ENCODE peak calls at places on chromosome 20, in four cellular contexts. L, U, T and V are unnamed samples.

GRCh38 chr20:8213831-8214587 is 81.9 kb downstream of the PLCB1 start:
- DNase-seq in L (no peak), U (peak), T (no peak), V (no peak)

GRCh38 chr20:2800590-2801458 is at the start of gene CPXM1:
- DNase-seq in L (no peak), U (no peak), T (no peak), V (peak)

GRCh38 chr20:5504061-5504739 is 187.4 kb upstream of the PROKR2 start:
- DNase-seq in L (peak), U (no peak), T (peak), V (no peak)

GRCh38 chr20:50066161-50066834 is 46.7 kb downstream of the UBE2V1 start:
- DNase-seq in L (no peak), U (no peak), T (no peak), V (no peak)

GRCh38 chr20:53001502-53002301 is 29.5 kb downstream of the TSHZ2 start:
- DNase-seq in L (no peak), U (peak), T (no peak), V (no peak)

GRCh38 chr20:35768731-35769664 is 2.8 kb upstream of the PHF20 start:
- DNase-seq in L (peak), U (peak), T (peak), V (peak)

GRCh38 chr20:4866429-4866828 is 134.9 kb downstream of the SLC23A2 start:
- DNase-seq in L (no peak), U (no peak), T (no peak), V (no peak)

GRCh38 chr20:19735446-19735845 is 22.6 kb upstream of the RIN2 start:
- DNase-seq in L (peak), U (peak), T (peak), V (no peak)

GRCh38 chr20:43926691-43927090 is 12.0 kb downstream of the TOX2 start:
- DNase-seq in L (no peak), U (no peak), T (no peak), V (no peak)

GRCh38 chr20:17835941-17836861 is 132.4 kb downstream of the SNX5 start:
- DNase-seq in L (peak), U (no peak), T (no peak), V (no peak)

GRCh38 chr20:38007526-38007925 is 25.7 kb downstream of the TTI1 start:
- DNase-seq in L (no peak), U (no peak), T (no peak), V (no peak)

GRCh38 chr20:59636791-59637370 is 32.5 kb downstream of the PHACTR3 start:
- DNase-seq in L (no peak), U (no peak), T (no peak), V (no peak)

GRCh38 chr20:2365666-2366065 is 15.0 kb upstream of the TGM6 start:
- DNase-seq in L (no peak), U (no peak), T (no peak), V (no peak)

GRCh38 chr20:38730167-38730988 is 6.1 kb downstream of the SLC32A1 start:
- DNase-seq in L (no peak), U (no peak), T (no peak), V (no peak)

GRCh38 chr20:36885355-36885754 is 9.4 kb downstream of the TLDC2 start:
- DNase-seq in L (no peak), U (no peak), T (no peak), V (no peak)

GRCh38 chr20:14816471-14816870 is 479.1 kb upstream of the FLRT3 start:
- DNase-seq in L (no peak), U (no peak), T (no peak), V (no peak)

GRCh38 chr20:59508729-59509128 is 95.6 kb upstream of the PHACTR3 start:
- DNase-seq in L (no peak), U (no peak), T (no peak), V (no peak)

GRCh38 chr20:24838551-24839530 is 110.2 kb upstream of the CST7 start:
- DNase-seq in L (no peak), U (peak), T (no peak), V (no peak)

GRCh38 chr20:43916875-43917371 is 2.3 kb downstream of the TOX2 start:
- DNase-seq in L (no peak), U (peak), T (no peak), V (no peak)

GRCh38 chr20:45545754-45546453 is 1.3 kb downstream of the EPPIN start:
- DNase-seq in L (no peak), U (no peak), T (no peak), V (no peak)

GRCh38 chr20:61982951-61983315 is 82.7 kb downstream of the TAF4 start:
- DNase-seq in L (no peak), U (no peak), T (no peak), V (no peak)

GRCh38 chr20:61982240-61982950 is 83.3 kb downstream of the TAF4 start:
- DNase-seq in L (no peak), U (no peak), T (no peak), V (no peak)

GRCh38 chr20:61979701-61980635 is 85.7 kb downstream of the TAF4 start:
- DNase-seq in L (no peak), U (no peak), T (no peak), V (no peak)

GRCh38 chr20:61979090-61979489 is 86.6 kb downstream of the TAF4 start:
- DNase-seq in L (no peak), U (no peak), T (no peak), V (no peak)

GRCh38 chr20:61980647-61981583 is 84.8 kb downstream of the TAF4 start:
- DNase-seq in L (no peak), U (no peak), T (no peak), V (no peak)
- TF ChIP-seq CTCF in L (no peak), U (peak), T (peak), V (peak)

GRCh38 chr20:63378626-63379025 is 17.5 kb upstream of the CHRNA4 start:
- DNase-seq in L (no peak), U (no peak), T (no peak), V (no peak)
- TF ChIP-seq CTCF in L (no peak), U (no peak), T (peak), V (no peak)

DNA sequence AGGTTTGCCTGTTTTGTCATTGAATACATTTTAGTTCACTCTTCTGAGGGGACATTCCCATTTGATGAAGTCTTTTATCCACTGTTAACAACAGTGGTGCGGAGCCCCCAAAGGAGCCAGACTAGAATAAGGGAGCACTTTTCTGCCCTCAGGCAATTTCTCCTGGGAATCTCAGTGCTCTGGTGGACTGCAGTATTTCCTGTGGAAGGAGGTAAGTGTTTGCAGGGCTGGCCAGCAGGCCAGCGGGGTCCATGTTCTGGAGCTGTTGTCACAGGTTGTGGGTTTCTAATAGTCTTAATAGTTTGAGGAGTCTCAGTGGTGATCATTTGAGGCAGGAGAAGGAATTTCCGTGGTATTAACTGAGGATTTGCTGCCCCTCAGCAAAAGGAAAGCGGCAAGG is 83.5 kb downstream of the ASXL1 start:
- DNase-seq in L (no peak), U (no peak), T (no peak), V (no peak)
- TF ChIP-seq CTCF in L (no peak), U (no peak), T (no peak), V (no peak)

GRCh38 chr20:34472246-34472925 is 43.8 kb upstream of the DYNLRB1 start:
- DNase-seq in L (no peak), U (no peak), T (peak), V (no peak)

GRCh38 chr20:34475979-34476736 is 40.1 kb upstream of the DYNLRB1 start:
- DNase-seq in L (no peak), U (no peak), T (no peak), V (no peak)

GRCh38 chr20:34468956-34469355 is 47.3 kb upstream of the DYNLRB1 start:
- DNase-seq in L (no peak), U (no peak), T (no peak), V (no peak)

DNA sequence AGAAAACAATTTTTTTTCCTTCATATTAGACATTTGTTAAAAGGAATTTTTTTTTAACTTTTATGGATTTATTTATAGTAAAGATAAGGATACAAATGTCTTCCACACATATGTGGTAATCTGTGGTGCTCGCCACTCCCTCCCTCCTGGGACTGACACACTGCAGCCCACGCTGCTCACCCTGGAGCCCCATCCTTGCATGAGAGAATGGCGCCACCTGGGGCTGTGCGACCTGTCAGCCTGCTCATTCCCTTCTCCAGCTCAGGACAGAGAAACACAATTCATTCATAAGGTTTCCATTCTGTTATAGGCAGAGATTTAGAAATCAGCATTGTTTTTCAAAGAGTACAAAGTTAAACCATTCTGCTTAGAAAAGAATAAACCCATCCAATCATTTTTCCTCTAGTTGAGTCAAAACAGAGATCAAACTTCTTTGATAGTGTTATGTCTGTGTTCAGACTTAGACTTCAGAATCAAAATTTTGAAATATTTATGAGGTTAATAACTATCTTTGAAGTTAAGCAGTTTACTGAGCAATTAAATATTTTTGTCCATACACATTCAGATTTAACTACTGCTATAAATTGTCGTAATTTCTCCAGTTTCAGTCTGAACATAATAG is 42.8 kb upstream of the DYNLRB1 start:
- DNase-seq in L (no peak), U (no peak), T (no peak), V (peak)
- TF ChIP-seq CTCF in L (no peak), U (peak), T (peak), V (peak)

GRCh38 chr20:23142162-23143050 is 56.3 kb upstream of the CD93 start:
- DNase-seq in L (no peak), U (peak), T (no peak), V (no peak)
- TF ChIP-seq CTCF in L (no peak), U (no peak), T (no peak), V (no peak)

GRCh38 chr20:31663838-31664695 is 26.4 kb downstream of the COX4I2 start:
- DNase-seq in L (no peak), U (no peak), T (no peak), V (no peak)
- TF ChIP-seq CTCF in L (no peak), U (no peak), T (no peak), V (no peak)

GRCh38 chr20:48578397-48579098 is 249.3 kb downstream of the PREX1 start:
- DNase-seq in L (no peak), U (no peak), T (no peak), V (no peak)
- TF ChIP-seq CTCF in L (no peak), U (peak), T (peak), V (no peak)